ENCODE peak calls at places on chromosomes 11 and 22, in four cellular contexts. X is NCI-H1105 treated with DMSO at 0.1 percent for 48 hours, R is activated T-helper 1 cell treated with Interleukin-2 at 50 U/mL for 16 hours, C is neuronal stem cell. A is an unnamed sample.

GRCh38 chr11:121330614-121331435 is 38.3 kb downstream of the SC5D start:
- DNase-seq in X (no peak), R (no peak), C (no peak), A (no peak)

GRCh38 chr11:121466063-121466794 is 13.5 kb upstream of the SORL1-AS1 start:
- DNase-seq in X (peak), R (no peak), C (no peak), A (peak)

GRCh38 chr22:19826619-19826950 is 28.1 kb downstream of the GNB1L start:
- DNase-seq in X (no peak), R (no peak), C (no peak), A (no peak)

GRCh38 chr11:72239296-72239848 is 4.6 kb downstream of the PHOX2A start:
- DNase-seq in X (peak), R (no peak), C (no peak), A (no peak)

GRCh38 chr11:65589444-65590239 is 6.0 kb downstream of the KCNK7 start:
- DNase-seq in X (no peak), R (no peak), C (no peak), A (no peak)

GRCh38 chr11:117583063-117583801 is 213.8 kb downstream of the DSCAML1 start:
- DNase-seq in X (no peak), R (no peak), C (peak), A (no peak)

GRCh38 chr11:1749787-1750351 is 526 bp downstream of the IFITM10 start:
- DNase-seq in X (no peak), R (no peak), C (no peak), A (no peak)

GRCh38 chr22:24465566-24465965 is 29.6 kb upstream of the UPB1 start:
- DNase-seq in X (no peak), R (no peak), C (no peak), A (no peak)

A was measured in T-helper 9 cell.